ENCODE peak calls at places on chromosomes 1 and 21, in four cellular contexts. M, A, G and U are unnamed samples.
A peak's percentile ranks its signal among the peaks of the same experiment; 100 is the strongest.

GRCh38 chr21:17003763-17004373 is 509.0 kb upstream of the CXADR start:
- DNase-seq in M (no peak), A (no peak), G (no peak), U (no peak)

GRCh38 chr1:214552174-214552608 is 789 bp upstream of the PTPN14 start:
- DNase-seq in M (peak; percentile 88), A (peak; percentile 71), G (peak; percentile 97), U (peak; percentile 98)

GRCh38 chr1:70043806-70044205 is 161.6 kb downstream of the LRRC40 start:
- DNase-seq in M (peak; percentile 17), A (no peak), G (peak; percentile 13), U (peak; percentile 60)

GRCh38 chr1:166905930-166906329 is 29.9 kb upstream of the TADA1 start:
- DNase-seq in M (no peak), A (no peak), G (no peak), U (peak; percentile 87)

GRCh38 chr1:210779259-210779658 is 354.7 kb downstream of the KCNH1 start:
- DNase-seq in M (no peak), A (no peak), G (no peak), U (no peak)

GRCh38 chr1:10267319-10267718 is 56.9 kb downstream of the KIF1B start:
- DNase-seq in M (no peak), A (no peak), G (no peak), U (no peak)

GRCh38 chr1:6330410-6330827 is 63.1 kb downstream of the ACOT7 start:
- DNase-seq in M (peak; percentile 28), A (no peak), G (no peak), U (no peak)

GRCh38 chr21:42753804-42754203 is 100.4 kb downstream of the PDE9A start:
- DNase-seq in M (no peak), A (no peak), G (no peak), U (no peak)

GRCh38 chr1:44566281-44567046 is 107.8 kb downstream of the TMEM53 start:
- DNase-seq in M (no peak), A (no peak), G (no peak), U (no peak)

DNA sequence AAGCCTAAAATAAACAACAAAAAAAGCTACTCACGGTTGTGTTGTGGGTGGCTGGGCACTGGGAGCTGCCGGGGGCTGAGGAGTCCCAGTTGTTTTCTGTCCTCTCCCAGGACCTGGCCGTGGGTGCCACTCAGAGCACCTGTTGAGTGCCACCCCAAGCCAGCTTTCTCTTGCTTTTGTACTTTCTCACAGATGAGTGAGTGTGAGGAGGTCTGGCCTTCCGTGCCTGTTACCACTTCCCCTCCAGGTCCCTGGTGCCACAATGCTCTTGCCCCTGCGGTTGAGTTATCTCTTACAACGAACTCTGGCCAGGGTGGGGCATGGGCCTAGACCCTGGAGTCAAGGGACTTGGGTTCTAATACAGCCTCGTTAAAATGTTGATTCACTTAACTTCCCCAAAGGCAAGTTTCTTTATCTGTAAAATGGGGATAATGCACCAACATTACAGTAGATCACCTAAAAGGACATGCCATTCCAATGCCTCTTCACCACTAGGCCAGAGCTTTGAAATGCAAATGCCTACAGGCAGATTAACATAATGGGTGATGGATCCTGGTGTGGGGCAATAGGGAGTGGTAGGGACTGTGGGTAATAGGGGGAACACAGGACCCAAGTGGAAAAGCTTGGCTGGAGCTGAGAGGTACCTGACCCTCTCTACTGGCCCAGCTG is at the start of gene CNR2:
- DNase-seq in M (no peak), A (no peak), G (no peak), U (no peak)
- H3K4me2 ChIP-seq in M (no peak within 1 kb of the TSS), A (peak within 1 kb of the TSS; percentile 29), G (no peak within 1 kb of the TSS), U (no peak within 1 kb of the TSS)

DNA sequence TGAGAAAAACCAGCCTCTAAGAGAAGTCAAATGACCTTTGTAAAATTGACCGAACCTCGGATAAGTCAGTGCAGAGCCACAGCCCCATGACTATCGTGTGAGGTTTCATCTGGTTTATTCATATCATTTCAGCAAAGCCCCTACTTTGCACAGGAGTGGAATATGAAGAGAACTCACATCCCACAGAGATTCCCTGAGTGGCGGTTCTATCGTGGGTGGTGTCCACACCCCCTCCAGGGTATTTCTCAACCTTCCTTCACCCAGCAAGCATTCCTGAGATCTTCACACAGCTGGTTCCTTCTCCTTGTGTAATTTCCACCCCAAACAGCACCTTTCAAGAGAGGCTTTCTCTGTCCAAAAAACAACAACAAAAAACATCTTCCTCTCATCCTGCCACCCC is 47.5 kb downstream of the EVA1C start:
- DNase-seq in M (no peak), A (no peak), G (no peak), U (no peak)
- TF ChIP-seq EZH2phosphoT487 in M (no peak), A (no peak), G (no peak), U (no peak)

DNA sequence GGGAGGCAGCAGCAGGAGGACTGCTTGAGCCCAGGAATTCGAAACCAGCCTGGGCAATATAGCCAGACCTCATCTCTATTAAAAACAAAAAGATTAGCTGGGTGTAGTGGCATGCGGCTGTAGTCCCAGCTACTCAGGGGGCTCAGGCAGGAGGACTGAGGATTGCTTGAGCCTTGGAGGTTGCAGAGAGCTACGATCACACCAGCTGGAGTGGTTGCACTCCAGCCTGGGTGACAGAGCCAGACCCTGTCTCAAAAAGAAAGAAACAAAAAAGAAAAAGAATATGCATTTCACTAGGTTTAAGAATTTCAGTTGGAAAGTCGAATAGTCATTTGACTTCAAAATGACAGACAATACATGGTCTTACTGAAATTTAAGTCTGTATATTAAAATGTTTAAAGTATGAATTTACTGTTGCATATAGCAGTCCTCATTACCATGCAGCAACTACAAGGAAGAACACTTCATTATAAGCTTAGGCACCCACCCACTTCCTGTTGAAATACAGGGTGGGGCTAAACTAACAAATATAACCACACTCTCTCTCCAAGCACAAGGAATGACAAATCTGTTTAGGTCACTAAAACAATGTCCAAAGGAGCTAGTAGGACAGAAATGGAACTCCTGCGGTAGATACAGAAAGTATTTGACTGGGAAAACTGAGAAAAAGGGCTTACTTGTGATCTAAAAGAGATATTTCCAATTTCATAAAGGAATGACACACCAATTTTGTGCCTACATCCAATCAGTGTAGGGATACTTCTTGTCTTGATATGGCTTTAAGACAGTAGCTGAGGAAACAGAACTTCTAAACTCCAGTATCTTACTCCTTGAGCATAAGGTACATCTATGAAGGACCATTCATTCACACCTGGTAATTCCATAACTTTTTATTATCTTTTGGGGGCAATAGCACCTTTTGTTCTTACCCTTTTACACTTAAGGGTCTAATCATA is 44.1 kb downstream of the GPR3 start:
- DNase-seq in M (peak; percentile 52), A (peak; percentile 3), G (no peak), U (peak; percentile 75)
- H3K4me2 ChIP-seq in M (peak overlapping the region; percentile 48), A (peak overlapping the region; percentile 60), G (peak overlapping the region; percentile 35), U (peak overlapping the region; percentile 60)

DNA sequence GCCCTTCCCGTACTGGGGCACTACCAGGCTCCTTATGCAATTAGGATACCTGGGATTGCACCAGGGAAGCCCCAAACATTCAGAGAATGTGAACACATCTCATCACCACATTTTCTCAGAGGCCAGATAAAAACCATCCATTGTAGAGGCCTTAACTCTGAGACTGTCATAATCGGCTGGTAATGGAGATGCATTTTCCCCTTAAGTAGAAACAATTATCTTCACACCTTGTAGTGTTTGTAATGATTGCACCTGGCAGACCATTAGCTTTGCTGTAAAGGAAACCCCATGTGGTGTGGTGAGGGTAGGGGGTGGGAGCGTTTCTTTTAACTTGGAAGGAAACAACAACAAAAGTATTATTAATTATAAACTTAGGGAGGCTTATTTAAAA is 90.0 kb upstream of the TLR5 start:
- DNase-seq in M (no peak), A (no peak), G (no peak), U (no peak)
- TF ChIP-seq EZH2phosphoT487 in M (no peak), A (no peak), G (no peak), U (no peak)

DNA sequence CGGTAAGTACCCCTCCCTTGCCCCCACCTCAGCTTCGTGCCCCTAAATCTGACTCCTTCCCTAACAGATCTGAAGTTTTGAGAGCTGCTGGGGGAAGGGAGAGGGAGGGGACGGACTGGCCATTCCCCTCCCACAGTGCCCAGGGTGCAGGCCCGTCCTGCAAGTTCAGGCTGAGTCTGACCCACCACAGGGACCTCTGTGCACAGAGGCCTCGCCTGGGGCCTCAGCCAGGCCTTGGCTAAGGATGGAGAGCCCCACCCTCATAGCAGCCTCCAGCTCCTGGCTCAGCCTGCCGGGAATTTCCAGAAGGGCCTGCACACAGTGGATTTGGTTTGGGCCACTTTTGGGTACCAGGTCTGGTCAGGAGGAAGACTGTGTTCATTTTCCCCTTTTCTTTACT is 31.2 kb upstream of the TNFRSF1B start:
- DNase-seq in M (no peak), A (no peak), G (no peak), U (peak; percentile 4)
- H3K4me2 ChIP-seq in M (no peak overlapping the region), A (no peak overlapping the region), G (no peak overlapping the region), U (no peak overlapping the region)

GRCh38 chr1:51420867-51421627 is 90.7 kb upstream of the TTC39A start:
- DNase-seq in M (no peak), A (no peak), G (peak; percentile 27), U (no peak)

GRCh38 chr1:51422367-51423097 is 92.2 kb upstream of the TTC39A start:
- DNase-seq in M (no peak), A (no peak), G (peak; percentile 28), U (no peak)

GRCh38 chr1:51425273-51425672 is 93.8 kb downstream of the EPS15 start:
- DNase-seq in M (no peak), A (no peak), G (no peak), U (no peak)

GRCh38 chr1:51421961-51422360 is 91.6 kb upstream of the TTC39A start:
- DNase-seq in M (peak; percentile 45), A (peak; percentile 48), G (peak; percentile 93), U (peak; percentile 54)

DNA sequence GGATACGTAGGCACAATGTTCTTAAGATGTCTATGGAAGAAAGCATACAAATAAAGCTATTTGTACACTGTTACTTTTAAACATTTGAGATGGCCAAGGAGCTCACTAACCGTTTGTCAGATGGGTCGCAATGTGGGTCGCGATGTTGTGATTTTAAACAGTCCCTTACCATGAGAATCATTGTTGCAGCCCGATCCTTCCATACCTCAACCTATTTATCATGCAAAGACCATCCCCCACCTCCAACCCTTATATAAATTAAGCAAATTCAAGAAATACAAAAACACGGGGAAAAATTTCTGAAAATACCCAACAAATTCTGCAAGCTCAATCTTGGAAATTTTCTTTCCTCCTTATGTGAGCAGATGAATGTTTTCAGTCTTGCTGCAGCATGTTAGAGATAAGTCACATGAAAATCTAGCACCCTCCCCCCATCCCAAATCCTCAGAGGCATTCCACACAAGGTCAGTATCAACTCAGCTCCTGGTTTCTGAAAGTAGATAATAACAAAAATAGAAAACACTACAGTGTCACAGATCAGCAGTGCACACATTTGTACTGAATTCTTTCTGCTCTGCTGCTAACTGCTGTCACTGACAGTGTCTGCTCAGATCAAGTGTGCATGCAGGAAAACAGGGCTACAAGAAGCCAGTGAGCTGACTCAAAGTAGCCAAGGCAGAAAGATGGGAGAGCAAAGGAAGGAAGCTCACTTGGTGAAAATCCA is 92.9 kb upstream of the TTC39A start:
- DNase-seq in M (no peak), A (no peak), G (peak; percentile 78), U (no peak)
- TF ChIP-seq EZH2phosphoT487 in M (no peak), A (no peak), G (no peak), U (no peak)

GRCh38 chr1:161720341-161720887 is 930 bp upstream of the FCRLB start:
- DNase-seq in M (no peak), A (no peak), G (no peak), U (no peak)

GRCh38 chr1:161718559-161719324 is 2.6 kb upstream of the FCRLB start:
- DNase-seq in M (no peak), A (no peak), G (no peak), U (no peak)

GRCh38 chr1:161721738-161722343 is 497 bp downstream of the FCRLB start:
- DNase-seq in M (no peak), A (no peak), G (no peak), U (peak; percentile 91)

GRCh38 chr1:161720956-161721737 is at the start of gene FCRLB:
- DNase-seq in M (no peak), A (no peak), G (no peak), U (no peak)

GRCh38 chr1:161719325-161719611 is 2.1 kb upstream of the FCRLB start:
- DNase-seq in M (no peak), A (no peak), G (no peak), U (no peak)
- H3K4me2 ChIP-seq in M (no peak overlapping the region), A (no peak overlapping the region), G (no peak overlapping the region), U (no peak overlapping the region)